ENCODE peak calls at places on chromosomes 4 and X, in five cellular contexts. K is SK-N-SH, N is HepG2, I is GM12878, M is H1. X is an unnamed sample.
A peak's percentile ranks its signal among the peaks of the same experiment; 100 is the strongest.

GRCh38 chr4:3220586-3221494 is 28.1 kb upstream of the MSANTD1 start:
- DNase-seq in K (no peak), N (no peak), I (no peak), M (no peak), X (no peak)

GRCh38 chr4:17511950-17512795 is at the start of gene QDPR:
- DNase-seq in K (peak; percentile 93), N (peak; percentile 67), I (peak; percentile 19), M (peak; percentile 85), X (peak; percentile 89)

GRCh38 chr4:40193018-40193571 is 3.7 kb upstream of the RHOH start:
- DNase-seq in K (no peak), N (peak; percentile 7), I (no peak), M (peak; percentile 42), X (peak; percentile 58)

GRCh38 chr4:3135155-3136011 is 60.9 kb downstream of the HTT start:
- DNase-seq in K (no peak), N (peak; percentile 45), I (no peak), M (no peak), X (no peak)

GRCh38 chr4:45621926-45622325 is 501.9 kb downstream of the GABRG1 start:
- DNase-seq in K (no peak), N (no peak), I (no peak), M (no peak), X (no peak)

GRCh38 chr4:188824553-188824952 is 685.3 kb downstream of the TRIML1 start:
- DNase-seq in K (no peak), N (no peak), I (no peak), M (no peak), X (no peak)

GRCh38 chr4:185941476-185941875 is 127.5 kb upstream of the TLR3 start:
- DNase-seq in K (no peak), N (no peak), I (no peak), M (no peak), X (no peak)

GRCh38 chrX:77785746-77786548 is at the start of gene ATRX:
- DNase-seq in K (peak; percentile 88), N (peak; percentile 82), I (peak; percentile 50), M (peak; percentile 61), X (peak; percentile 37)

GRCh38 chr4:52728877-52729276 is 22.3 kb downstream of the ERVMER34-1 start:
- DNase-seq in K (no peak), N (no peak), I (no peak), M (no peak), X (no peak)

GRCh38 chrX:12946838-12947544 is 27.9 kb upstream of the TMSB4X start:
- DNase-seq in K (peak; percentile 62), N (peak; percentile 47), I (peak; percentile 85), M (peak; percentile 86), X (peak; percentile 71)

GRCh38 chr4:38430841-38431240 is 233.2 kb upstream of the KLF3 start:
- DNase-seq in K (no peak), N (no peak), I (no peak), M (no peak), X (no peak)

GRCh38 chrX:39162322-39162721 is 361.1 kb downstream of the MID1IP1 start:
- DNase-seq in K (no peak), N (no peak), I (no peak), M (peak; percentile 53), X (no peak)

GRCh38 chrX:74421181-74422028 is at the start of gene SLC16A2:
- DNase-seq in K (peak; percentile 86), N (no peak), I (no peak), M (peak; percentile 60), X (no peak)

GRCh38 chr4:139144161-139144859 is 32.7 kb downstream of the ELF2 start:
- DNase-seq in K (no peak), N (no peak), I (no peak), M (no peak), X (no peak)

GRCh38 chrX:82163701-82164100 is 961.8 kb downstream of the SH3BGRL start:
- DNase-seq in K (no peak), N (no peak), I (no peak), M (no peak), X (no peak)

DNA sequence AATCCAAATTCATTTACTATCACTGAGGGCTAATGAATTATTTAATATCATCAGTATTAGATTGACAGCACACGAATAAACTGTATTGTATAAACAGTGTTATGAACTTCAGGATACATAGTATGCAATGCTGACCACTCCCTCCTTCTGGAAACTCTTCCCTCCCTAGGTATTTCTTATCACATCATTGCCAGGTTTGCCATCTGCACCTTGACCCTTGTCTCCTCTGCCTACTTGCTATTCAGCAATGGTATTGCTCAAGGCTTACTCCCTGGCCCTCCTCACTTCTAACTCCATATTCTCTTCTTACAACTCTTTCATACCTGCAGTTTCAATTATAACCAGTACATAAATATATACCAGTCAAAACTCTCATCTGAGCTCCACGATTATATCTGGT is 38.9 kb downstream of the ATP8A1 start:
- DNase-seq in K (no peak), N (no peak), I (no peak), M (no peak), X (no peak)
- TF ChIP-seq JUND in K (no peak), N (no peak), I (no peak), M (no peak), X (no peak)

GRCh38 chr4:152962160-152962559 is 26.0 kb downstream of the FHDC1 start:
- DNase-seq in K (no peak), N (no peak), I (no peak), M (no peak), X (no peak)
- TF ChIP-seq TAF1 in K (no peak), N (no peak), I (no peak), M (no peak), X (no peak)

DNA sequence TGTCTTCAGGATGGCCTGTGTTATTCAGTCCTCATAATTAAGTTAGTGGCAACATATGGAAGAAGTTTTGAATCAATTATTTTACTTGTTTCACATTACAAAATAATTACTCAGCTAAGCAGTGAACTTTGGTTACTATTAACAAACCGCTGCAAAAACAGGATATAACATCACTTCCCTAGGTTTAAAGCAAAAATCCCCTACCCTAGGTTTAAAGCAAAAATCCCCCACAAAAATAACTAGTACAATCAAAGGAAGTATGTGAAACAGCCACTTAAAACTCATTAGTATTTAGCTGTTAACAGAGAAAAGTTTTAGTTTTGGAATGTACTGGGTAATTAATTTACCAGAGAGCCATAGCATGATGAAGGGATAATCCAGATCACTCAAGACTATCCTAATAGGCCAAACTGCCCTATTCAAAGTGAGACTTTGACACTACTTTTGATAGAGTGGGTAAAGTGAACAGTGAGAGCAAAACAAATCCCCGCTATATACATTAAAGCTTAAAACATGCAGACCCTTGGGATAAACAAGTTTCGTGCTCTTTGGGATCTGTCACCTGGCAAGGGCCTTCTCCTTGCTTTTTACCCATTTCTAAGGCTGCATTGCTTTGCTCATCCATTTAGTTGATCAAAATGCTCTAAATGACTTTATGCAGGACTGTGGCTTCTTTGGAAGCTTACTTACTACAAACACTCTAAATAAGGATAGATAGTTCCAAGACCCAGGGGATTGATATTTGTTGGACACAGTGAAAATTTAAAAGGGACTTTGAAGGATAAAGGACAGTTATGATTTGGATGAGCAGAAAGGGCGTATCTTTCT is 36.4 kb upstream of the GPR174 start:
- DNase-seq in K (no peak), N (no peak), I (peak; percentile 55), M (no peak), X (no peak)
- TF ChIP-seq JUND in K (no peak), N (no peak), I (no peak), M (no peak), X (no peak)

DNA sequence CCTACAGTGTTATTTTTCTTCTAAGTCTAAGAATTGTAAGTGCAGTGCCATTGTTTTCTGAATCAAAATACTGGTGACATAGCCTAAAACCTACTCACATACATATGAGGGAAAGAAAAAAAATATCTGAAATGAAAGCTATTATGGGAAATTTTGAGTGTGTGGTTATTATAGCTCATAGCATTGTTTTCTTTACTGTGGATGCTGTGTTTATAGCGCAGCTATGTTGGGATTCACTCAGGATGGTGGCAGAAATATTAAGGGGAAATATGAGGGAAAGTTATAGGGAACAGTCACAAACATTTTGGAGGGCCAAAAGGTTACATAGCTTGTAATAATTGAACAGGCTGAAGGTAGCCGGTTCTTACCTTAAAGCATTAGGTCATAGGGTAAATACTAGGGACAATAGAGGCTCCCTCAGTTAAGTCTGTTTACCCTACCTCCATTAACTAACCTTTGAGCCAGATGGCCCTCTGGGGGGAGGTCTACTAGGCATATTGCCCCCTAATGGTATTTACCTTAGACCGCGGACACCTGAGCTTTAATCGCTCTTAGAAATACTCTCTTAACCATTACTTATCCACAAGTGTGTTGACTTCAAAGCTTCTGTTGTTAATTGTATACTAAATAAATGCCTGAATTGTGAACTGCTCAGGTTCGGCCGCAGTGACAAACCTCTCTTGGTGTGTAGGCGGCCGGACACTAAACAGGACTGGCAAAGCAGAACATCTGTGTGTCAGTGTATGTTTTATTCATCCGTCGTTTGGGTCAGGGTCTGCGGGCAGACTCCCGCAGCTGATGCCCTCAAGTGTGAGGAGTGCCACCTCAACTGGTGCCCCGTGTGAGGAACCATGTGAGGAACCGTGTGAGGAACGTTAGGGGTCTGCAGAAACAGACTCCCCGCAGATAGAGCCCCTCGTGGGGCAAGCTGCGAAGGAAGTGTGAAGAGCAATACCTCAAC is 21.3 kb upstream of the SULT1B1 start:
- DNase-seq in K (no peak), N (peak; percentile 98), I (no peak), M (no peak), X (no peak)
- TF ChIP-seq TAF1 in K (no peak), N (no peak), I (no peak), M (no peak), X (no peak)

GRCh38 chr4:15197005-15197404 is 194.7 kb downstream of the CPEB2 start:
- DNase-seq in K (peak; percentile 35), N (peak; percentile 23), I (no peak), M (peak; percentile 46), X (peak; percentile 29)
- TF ChIP-seq JUND in K (no peak), N (no peak), I (no peak), M (no peak), X (no peak)

DNA sequence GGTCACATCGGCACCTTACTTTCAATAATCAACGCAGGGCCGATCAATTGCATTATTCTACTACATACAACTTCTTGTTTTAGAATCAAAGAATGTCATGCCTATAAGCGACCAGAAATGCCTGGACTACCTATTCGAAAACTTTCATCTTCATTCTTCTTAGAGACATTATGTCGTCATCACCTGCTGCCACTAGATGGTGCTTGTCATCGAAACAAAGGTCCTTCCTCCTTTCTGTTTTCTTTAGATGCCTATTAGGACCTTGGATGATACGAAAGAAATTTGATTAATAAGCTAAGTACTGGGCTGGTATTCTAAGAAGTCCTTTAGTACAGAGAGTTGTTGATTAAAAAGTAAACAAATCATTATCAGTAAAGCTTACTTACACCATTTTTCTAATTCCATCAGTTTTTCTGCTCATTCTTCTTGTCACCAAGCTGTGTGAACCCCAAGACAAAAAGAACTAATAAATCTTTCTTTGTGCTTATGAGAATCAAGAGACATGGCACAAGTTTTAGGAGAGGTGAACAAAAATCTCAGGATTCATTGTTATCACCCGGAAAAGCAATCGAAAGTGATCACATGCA is 154.5 kb upstream of the SLC4A4 start:
- DNase-seq in K (peak; percentile 48), N (peak; percentile 31), I (peak; percentile 13), M (no peak), X (peak; percentile 36)
- TF ChIP-seq TAF1 in K (no peak), N (no peak), I (no peak), M (no peak), X (no peak)